ENCODE peak calls at places on chromosomes 3 and 15, in six cellular contexts. Q, A, F, M, U and G are unnamed samples.

GRCh38 chr3:114214542-114215341 is 22.6 kb downstream of the ZNF80 start:
- DNase-seq in Q (no peak), A (peak; percentile 13), F (no peak), M (no peak), U (no peak), G (peak; percentile 33)

GRCh38 chr3:61894988-61895935 is 333.9 kb downstream of the PTPRG start:
- DNase-seq in Q (peak; percentile 86), A (peak; percentile 56), F (peak; percentile 13), M (no peak), U (peak; percentile 80), G (no peak)

GRCh38 chr15:40763801-40764765 is at the start of gene GCHFR:
- DNase-seq in Q (peak; percentile 74), A (peak; percentile 87), F (no peak), M (peak; percentile 93), U (peak; percentile 81), G (peak; percentile 33)

GRCh38 chr3:146099316-146099715 is 61.7 kb downstream of the PLOD2 start:
- DNase-seq in Q (no peak), A (no peak), F (no peak), M (no peak), U (no peak), G (no peak)

GRCh38 chr3:5428607-5429516 is 241.4 kb downstream of the EDEM1 start:
- DNase-seq in Q (no peak), A (peak; percentile 20), F (no peak), M (no peak), U (no peak), G (no peak)

GRCh38 chr3:54572197-54572895 is 355.5 kb downstream of the LRTM1 start:
- DNase-seq in Q (no peak), A (no peak), F (no peak), M (no peak), U (no peak), G (no peak)

GRCh38 chr15:90219421-90220141 is 14.2 kb downstream of the CIB1 start:
- DNase-seq in Q (peak; percentile 31), A (peak; percentile 71), F (no peak), M (peak; percentile 86), U (no peak), G (peak; percentile 30)

GRCh38 chr3:126340596-126340942 is 16.6 kb downstream of the KLF15 start:
- DNase-seq in Q (no peak), A (no peak), F (no peak), M (no peak), U (no peak), G (no peak)

GRCh38 chr15:80595391-80595790 is 99.7 kb upstream of the ABHD17C start:
- DNase-seq in Q (peak; percentile 51), A (no peak), F (no peak), M (no peak), U (no peak), G (no peak)

GRCh38 chr15:22845289-22845900 is 6.9 kb downstream of the NIPA2 start:
- DNase-seq in Q (peak; percentile 11), A (no peak), F (no peak), M (no peak), U (no peak), G (no peak)